ENCODE peak calls at places on chromosomes 4 and X, in six cellular contexts. X is aorta, S is AG10803, A is astrocyte of the spinal cord, M is dorsolateral prefrontal cortex, Y is cardiac fibroblast. Q is an unnamed sample.

GRCh38 chr4:1321486-1321885 is 25.5 kb upstream of the UVSSA start:
- DNase-seq in S (no peak), X (peak; percentile 66), A (no peak), M (no peak), Y (no peak), Q (no peak)

GRCh38 chr4:117560329-117560728 is 474.0 kb upstream of the NDST3 start:
- DNase-seq in A (peak; percentile 65), S (no peak), M (no peak), Y (no peak), X (no peak), Q (no peak)

GRCh38 chr4:152161676-152162330 is 374.1 kb downstream of the FBXW7 start:
- DNase-seq in X (no peak), M (no peak), S (peak; percentile 8), A (no peak), Y (peak; percentile 54), Q (no peak)

GRCh38 chr4:150302553-150302952 is 224.3 kb downstream of the DCLK2 start:
- DNase-seq in M (no peak), S (peak; percentile 94), X (no peak), Y (peak; percentile 97), A (peak; percentile 96), Q (peak; percentile 94)

GRCh38 chrX:150913511-150913910 is 15.0 kb upstream of the CD99L2 start:
- DNase-seq in S (peak; percentile 73), X (no peak), M (no peak), Y (peak; percentile 59), A (peak; percentile 14), Q (peak; percentile 47)

GRCh38 chr4:95170176-95170575 is 378.6 kb downstream of the UNC5C start:
- DNase-seq in M (peak; percentile 74), X (no peak), Y (no peak), A (no peak), S (no peak), Q (no peak)

GRCh38 chrX:10245219-10245618 is 88.4 kb downstream of the CLCN4 start:
- DNase-seq in M (no peak), S (no peak), A (no peak), X (no peak), Y (no peak), Q (no peak)

GRCh38 chr4:113407409-113407808 is 354.1 kb downstream of the CAMK2D start:
- DNase-seq in A (no peak), M (no peak), Y (no peak), S (no peak), X (no peak), Q (no peak)

GRCh38 chrX:119292445-119292844 is 56.4 kb downstream of the PGRMC1 start:
- DNase-seq in M (no peak), A (no peak), X (no peak), Y (no peak), S (no peak), Q (no peak)
- H3K4me3 ChIP-seq in M (no peak overlapping the region), A (no peak overlapping the region), X (no peak overlapping the region), Y (no peak overlapping the region), S (no peak overlapping the region), Q (no peak overlapping the region)

DNA sequence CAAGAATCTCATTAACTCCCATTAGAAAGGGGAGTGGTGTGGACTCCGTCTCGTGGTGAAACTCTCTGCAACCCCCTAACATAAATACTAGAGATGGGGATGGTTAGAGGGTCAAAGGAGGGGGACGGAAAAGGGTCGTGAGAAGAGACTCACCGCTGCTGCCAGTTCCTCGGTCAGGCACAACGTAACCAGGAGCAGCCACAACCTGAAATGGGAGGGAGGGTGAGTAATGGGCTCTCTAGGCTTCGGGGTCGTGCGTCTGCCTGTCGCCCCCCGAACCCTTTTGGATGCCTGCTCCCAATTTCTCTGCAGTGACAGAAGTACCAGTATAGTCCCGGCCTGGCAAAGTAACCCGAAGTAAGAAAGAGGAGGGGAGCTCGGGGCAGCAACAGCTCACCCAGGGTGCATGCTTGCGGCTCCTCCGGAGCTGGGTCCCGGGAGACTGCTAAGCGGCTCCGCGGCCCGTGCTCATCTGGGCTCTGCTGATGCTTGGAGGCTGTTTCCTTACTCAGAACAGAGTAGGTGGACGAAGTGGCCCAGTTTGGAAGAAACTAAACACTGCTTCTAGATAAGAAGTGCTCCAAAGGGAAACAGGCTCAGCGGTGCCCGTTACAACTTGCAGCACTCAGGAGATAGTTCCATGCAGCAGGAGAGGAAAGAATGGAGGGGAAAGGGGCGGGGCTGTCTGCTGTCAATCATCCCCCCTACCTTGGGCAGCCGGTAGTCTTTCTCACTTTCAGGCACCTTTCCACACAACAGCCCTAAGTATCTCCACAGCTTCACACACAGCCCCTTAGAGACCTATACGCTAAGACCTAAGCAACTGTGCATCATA is at the start of gene COL4A6:
- DNase-seq in Y (no peak), M (no peak), A (no peak), S (no peak), X (no peak), Q (no peak)
- H3K4me3 ChIP-seq in Y (peak within 1 kb of the TSS; percentile 65), M (peak within 1 kb of the TSS; percentile 55), A (peak within 1 kb of the TSS; percentile 53), S (no peak within 1 kb of the TSS), X (peak within 1 kb of the TSS; percentile 3), Q (peak within 1 kb of the TSS; percentile 64)

DNA sequence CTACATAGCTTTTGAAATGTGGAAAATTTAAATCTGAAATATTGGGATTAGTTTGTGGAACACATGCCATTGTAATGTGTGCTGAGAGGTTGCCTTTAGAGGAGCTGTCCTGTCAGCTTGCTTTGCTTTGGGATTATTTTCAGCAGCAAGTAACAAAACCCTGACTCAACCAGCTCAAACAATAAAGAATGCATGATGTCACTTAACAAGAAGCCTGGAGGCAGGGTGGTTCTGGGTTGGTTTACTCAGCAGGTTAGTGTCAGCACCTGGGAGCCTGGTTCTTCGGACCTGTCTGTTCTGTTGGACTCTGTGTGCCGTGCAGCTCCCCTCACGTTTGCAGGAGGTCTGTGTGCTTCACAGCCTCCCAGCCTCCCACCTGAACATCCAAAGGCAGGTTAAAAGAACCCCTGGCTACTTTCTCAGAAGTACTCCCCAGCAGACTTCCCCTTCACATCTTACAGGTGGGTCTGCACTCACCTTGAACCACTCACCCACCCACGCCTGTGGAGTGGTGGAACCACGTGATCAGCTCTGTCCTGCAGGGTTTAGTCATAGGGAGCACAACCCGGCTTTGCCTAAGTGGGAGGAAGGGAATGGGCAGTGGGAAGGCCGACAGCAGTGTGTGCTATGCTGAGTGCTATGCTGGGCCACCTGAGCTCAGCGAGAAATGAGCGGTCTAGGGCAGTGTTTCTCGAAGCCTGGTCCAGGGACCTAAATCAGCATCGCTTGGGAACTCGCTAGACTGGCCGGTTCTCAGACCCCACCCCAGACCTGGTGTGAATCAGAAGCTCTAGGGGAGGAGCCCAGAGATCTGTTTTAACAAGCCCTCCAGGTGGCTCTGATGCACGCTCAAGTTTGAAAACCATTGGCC is 20.4 kb downstream of the TMEM131L start:
- DNase-seq in S (peak; percentile 83), X (no peak), M (no peak), Y (peak; percentile 90), A (peak; percentile 82), Q (peak; percentile 56)
- H3K4me3 ChIP-seq in S (no peak overlapping the region), X (no peak overlapping the region), M (no peak overlapping the region), Y (no peak overlapping the region), A (no peak overlapping the region), Q (no peak overlapping the region)

GRCh38 chrX:120426599-120426998 is 42.5 kb downstream of the LAMP2 start:
- DNase-seq in X (no peak), S (peak; percentile 15), Y (peak; percentile 49), A (peak; percentile 18), M (no peak), Q (no peak)
- H3K4me3 ChIP-seq in X (no peak overlapping the region), S (no peak overlapping the region), Y (no peak overlapping the region), A (no peak overlapping the region), M (no peak overlapping the region), Q (no peak overlapping the region)

DNA sequence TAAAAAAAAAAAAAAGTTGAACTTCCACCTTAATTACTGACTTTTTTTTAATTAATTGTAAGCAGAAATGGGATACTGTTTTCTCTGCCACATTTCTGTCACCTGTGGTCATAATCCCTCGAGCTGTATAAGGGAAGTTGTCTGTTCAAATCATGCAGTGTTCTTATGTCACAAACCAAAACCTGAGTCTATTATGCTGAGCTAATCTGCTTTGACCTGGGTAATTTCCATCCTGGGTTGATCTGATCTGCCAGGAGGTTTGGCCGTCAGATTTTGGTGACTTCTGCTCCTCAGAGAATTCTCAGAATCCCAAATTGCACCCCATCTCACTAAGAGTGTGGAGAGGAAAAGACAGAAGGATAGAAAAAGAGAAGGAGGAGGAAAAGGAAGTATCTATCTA is 683.1 kb downstream of the KCTD8 start:
- DNase-seq in A (no peak), Y (no peak), S (no peak), X (no peak), M (no peak), Q (no peak)
- H3K4me3 ChIP-seq in A (no peak overlapping the region), Y (no peak overlapping the region), S (no peak overlapping the region), X (no peak overlapping the region), M (no peak overlapping the region), Q (no peak overlapping the region)

DNA sequence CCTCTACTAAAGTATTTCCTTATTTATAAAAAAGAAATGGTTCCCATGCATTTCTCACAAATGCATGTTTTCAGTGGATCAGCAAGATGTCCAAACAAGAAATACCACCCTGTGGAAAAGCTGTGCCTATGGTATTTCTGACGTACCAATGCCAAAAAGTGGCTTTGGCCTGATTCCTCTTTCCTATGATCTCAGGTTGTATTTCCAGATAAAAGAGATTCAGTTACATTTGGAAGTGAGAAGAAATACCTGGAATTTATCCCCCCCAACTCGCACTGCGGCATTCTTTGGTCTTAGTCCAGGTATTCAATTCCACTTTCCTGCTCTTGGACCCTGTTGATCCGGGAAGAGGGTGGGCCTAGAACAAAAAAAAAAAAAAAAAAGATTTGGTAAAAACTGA is 815.9 kb upstream of the FRG1 start:
- DNase-seq in X (no peak), Y (no peak), A (no peak), S (no peak), M (no peak), Q (no peak)
- H3K4me3 ChIP-seq in X (no peak overlapping the region), Y (no peak overlapping the region), A (no peak overlapping the region), S (no peak overlapping the region), M (no peak overlapping the region), Q (no peak overlapping the region)

DNA sequence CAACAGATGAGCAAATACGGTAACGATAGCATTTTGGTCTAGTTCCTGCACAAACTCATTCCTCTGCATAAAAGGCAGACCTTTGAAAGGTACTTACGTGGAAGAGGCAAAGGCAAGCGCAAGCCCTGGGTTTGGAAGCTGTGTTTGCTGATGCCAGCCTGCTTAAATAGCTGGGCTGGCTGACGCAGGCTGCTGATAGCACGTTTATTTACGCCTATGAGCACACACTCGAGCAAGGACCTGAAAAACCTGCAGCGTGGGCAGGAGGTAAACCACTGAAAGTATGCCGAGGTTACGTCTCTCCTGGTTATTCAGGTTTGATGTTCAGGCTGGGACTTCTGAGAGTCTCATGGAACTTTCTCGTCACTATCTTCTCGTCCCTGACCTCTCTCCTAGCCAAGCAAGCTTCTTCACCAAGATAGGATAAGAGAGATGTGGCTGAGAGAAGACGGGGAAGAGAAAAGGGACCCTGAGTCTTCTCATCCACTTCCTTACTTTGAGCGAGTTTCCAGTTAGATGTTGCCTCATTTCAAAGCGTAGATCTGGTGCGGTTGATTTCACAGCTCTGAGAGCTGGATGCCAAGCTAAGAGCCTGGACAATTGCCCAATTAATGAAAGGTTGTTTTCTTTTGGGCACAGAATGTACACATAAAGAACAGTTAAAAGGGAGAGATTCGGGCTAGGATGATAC is at the start of gene HOPX:
- DNase-seq in Y (peak; percentile 30), S (no peak), M (no peak), X (no peak), A (peak; percentile 23), Q (no peak)
- H3K4me3 ChIP-seq in Y (no peak within 1 kb of the TSS), S (no peak within 1 kb of the TSS), M (peak within 1 kb of the TSS; percentile 50), X (no peak within 1 kb of the TSS), A (peak within 1 kb of the TSS; percentile 9), Q (no peak within 1 kb of the TSS)